ENCODE peak calls at places on chromosomes 3 and 15, in eight cellular contexts. F is hepatocyte, C is A673, S is uterus, D is upper lobe of right lung, Z is astrocyte, E is PC-9, Y is sigmoid colon. N is an unnamed sample.

GRCh38 chr15:78075490-78076230 is 1.9 kb downstream of the TBC1D2B start:
- DNase-seq in Y (peak; percentile 86), S (peak; percentile 52), E (no peak), C (peak; percentile 68), D (no peak), F (peak; percentile 82), Z (peak; percentile 89), N (peak; percentile 46)

GRCh38 chr3:120169407-120169806 is 75.2 kb upstream of the GSK3B start:
- DNase-seq in Z (no peak), E (no peak), C (no peak), Y (no peak), S (no peak), D (no peak), F (no peak), N (no peak)

GRCh38 chr15:34999906-35000305 is 11.8 kb upstream of the ZNF770 start:
- DNase-seq in Z (no peak), Y (no peak), D (no peak), C (no peak), S (no peak), F (no peak), E (no peak), N (no peak)

GRCh38 chr3:65234499-65234898 is 546.7 kb upstream of the ADAMTS9 start:
- DNase-seq in D (no peak), Y (no peak), S (no peak), F (no peak), E (no peak), Z (no peak), C (no peak), N (no peak)

GRCh38 chr15:62833671-62834070 is 208.9 kb upstream of the TPM1 start:
- DNase-seq in D (no peak), C (no peak), S (no peak), Y (no peak), Z (no peak), E (no peak), F (peak; percentile 54), N (no peak)

GRCh38 chr15:77901921-77902750 is 175.4 kb downstream of the TBC1D2B start:
- DNase-seq in Y (peak; percentile 55), E (no peak), D (peak; percentile 38), S (peak; percentile 5), Z (no peak), F (no peak), C (no peak), N (no peak)

GRCh38 chr15:60799885-60800728 is 321.2 kb upstream of the ICE2 start:
- DNase-seq in Y (no peak), Z (peak; percentile 37), C (no peak), D (no peak), E (no peak), S (no peak), F (no peak), N (no peak)

GRCh38 chr3:50623840-50624474 is 7.0 kb downstream of the MAPKAPK3 start:
- DNase-seq in Z (no peak), C (no peak), Y (no peak), E (no peak), S (no peak), D (no peak), F (no peak), N (no peak)

GRCh38 chr15:39315200-39315599 is 265.7 kb upstream of the THBS1 start:
- DNase-seq in S (no peak), D (no peak), Y (no peak), Z (no peak), E (no peak), F (no peak), C (no peak), N (no peak)

GRCh38 chr15:36415643-36416042 is 163.8 kb upstream of the CDIN1 start:
- DNase-seq in C (no peak), S (no peak), Y (no peak), E (no peak), Z (peak; percentile 75), F (peak; percentile 48), D (no peak), N (no peak)

GRCh38 chr3:123336001-123336400 is 112.9 kb downstream of the ADCY5 start:
- DNase-seq in Y (peak; percentile 47), C (no peak), D (no peak), F (no peak), S (no peak), Z (no peak), E (no peak), N (no peak)

GRCh38 chr3:72300621-72301020 is 515.7 kb upstream of the PROK2 start:
- DNase-seq in Y (no peak), Z (no peak), S (no peak), F (no peak), D (no peak), C (no peak), E (no peak), N (no peak)

GRCh38 chr3:159669024-159669476 is 319.6 kb upstream of the IL12A start:
- DNase-seq in D (no peak), Z (peak; percentile 44), F (peak; percentile 58), S (no peak), C (peak; percentile 10), E (no peak), Y (no peak), N (no peak)

GRCh38 chr3:9794400-9794799 is 1.5 kb downstream of the ARPC4 start:
- DNase-seq in Z (no peak), S (no peak), F (no peak), Y (no peak), D (no peak), C (no peak), E (no peak), N (no peak)

GRCh38 chr3:25849101-25849500 is 59.2 kb downstream of the OXSM start:
- DNase-seq in E (no peak), S (no peak), D (no peak), F (no peak), Z (no peak), Y (no peak), C (no peak), N (no peak)

GRCh38 chr3:191246628-191247027 is 47.6 kb downstream of the OSTN start:
- DNase-seq in S (no peak), Z (peak; percentile 85), F (peak; percentile 33), C (peak; percentile 63), E (peak; percentile 86), Y (no peak), D (no peak), N (no peak)

GRCh38 chr3:88114878-88115549 is 34.7 kb upstream of the C3orf38 start:
- DNase-seq in E (no peak), F (no peak), Z (no peak), C (no peak), S (no peak), Y (no peak), D (no peak), N (no peak)

GRCh38 chr3:56131976-56132590 is 336.2 kb downstream of the ERC2 start:
- DNase-seq in C (peak; percentile 33), S (peak; percentile 17), F (peak; percentile 76), Z (peak; percentile 93), E (peak; percentile 85), D (no peak), Y (peak; percentile 69), N (no peak)

DNA sequence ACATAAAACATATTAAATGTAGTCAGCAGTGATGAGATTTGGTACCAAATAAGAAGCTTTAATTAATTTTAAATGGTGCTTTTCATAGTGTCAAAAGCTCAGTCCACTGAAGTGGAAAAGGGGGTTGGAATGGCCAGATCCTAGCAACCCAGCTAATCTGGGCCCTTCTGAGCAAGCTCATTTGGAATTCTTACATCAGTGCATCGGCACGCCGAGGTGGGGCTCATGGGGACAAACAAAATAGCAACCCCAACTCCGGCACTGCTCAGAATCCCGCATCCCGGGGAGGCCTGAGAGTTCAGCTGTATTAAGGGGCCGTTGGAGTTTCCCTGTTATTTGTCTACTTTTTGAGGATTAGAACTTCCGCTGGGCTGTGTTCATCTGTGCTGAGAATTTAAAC is 526.4 kb downstream of the SOX2 start:
- DNase-seq in C (no peak), D (no peak), Z (peak; percentile 80), Y (peak; percentile 65), F (no peak), E (peak; percentile 10), S (no peak), N (no peak)
- TF ChIP-seq CTCF in C (no peak), D (no peak), Z (no peak), Y (no peak), F (no peak), E (no peak), S (no peak), N (no peak)

GRCh38 chr3:144363856-144364255 is 392.2 kb downstream of the DIPK2A start:
- DNase-seq in Z (no peak), Y (no peak), E (no peak), F (no peak), D (no peak), S (no peak), C (no peak), N (no peak)
- H3K9me3 ChIP-seq in Z (no peaks in the 10 kb centered on the region), Y (no peaks in the 10 kb centered on the region), E (peaks cover 9% of the 10 kb centered on the region), F (no peaks in the 10 kb centered on the region), D (peaks cover 9% of the 10 kb centered on the region), S (no peaks in the 10 kb centered on the region), C (no peaks in the 10 kb centered on the region), N (no peaks in the 10 kb centered on the region)

GRCh38 chr3:128067481-128067880 is 15.2 kb downstream of the SEC61A1 start:
- DNase-seq in D (no peak), Y (no peak), C (no peak), E (no peak), Z (no peak), S (no peak), F (no peak), N (no peak)

GRCh38 chr3:128066111-128066510 is 13.9 kb downstream of the SEC61A1 start:
- DNase-seq in Y (no peak), C (no peak), F (no peak), S (no peak), D (no peak), E (no peak), Z (no peak), N (no peak)

GRCh38 chr3:128069271-128069670 is 17.0 kb downstream of the SEC61A1 start:
- DNase-seq in D (peak; percentile 51), F (no peak), Z (no peak), S (no peak), C (no peak), Y (no peak), E (no peak), N (no peak)

GRCh38 chr3:128070898-128071591 is 18.8 kb downstream of the SEC61A1 start:
- DNase-seq in Y (no peak), C (no peak), E (no peak), F (no peak), Z (no peak), S (no peak), D (peak; percentile 45), N (no peak)

GRCh38 chr3:128068156-128068620 is 16.0 kb downstream of the SEC61A1 start:
- DNase-seq in D (peak; percentile 55), E (no peak), S (no peak), F (peak; percentile 55), C (peak; percentile 75), Z (no peak), Y (no peak), N (no peak)
- TF ChIP-seq CTCF in D (peak; percentile 52), E (peak; percentile 76), S (peak; percentile 34), F (peak; percentile 47), C (peak; percentile 74), Z (peak; percentile 54), Y (no peak), N (peak; percentile 47)

DNA sequence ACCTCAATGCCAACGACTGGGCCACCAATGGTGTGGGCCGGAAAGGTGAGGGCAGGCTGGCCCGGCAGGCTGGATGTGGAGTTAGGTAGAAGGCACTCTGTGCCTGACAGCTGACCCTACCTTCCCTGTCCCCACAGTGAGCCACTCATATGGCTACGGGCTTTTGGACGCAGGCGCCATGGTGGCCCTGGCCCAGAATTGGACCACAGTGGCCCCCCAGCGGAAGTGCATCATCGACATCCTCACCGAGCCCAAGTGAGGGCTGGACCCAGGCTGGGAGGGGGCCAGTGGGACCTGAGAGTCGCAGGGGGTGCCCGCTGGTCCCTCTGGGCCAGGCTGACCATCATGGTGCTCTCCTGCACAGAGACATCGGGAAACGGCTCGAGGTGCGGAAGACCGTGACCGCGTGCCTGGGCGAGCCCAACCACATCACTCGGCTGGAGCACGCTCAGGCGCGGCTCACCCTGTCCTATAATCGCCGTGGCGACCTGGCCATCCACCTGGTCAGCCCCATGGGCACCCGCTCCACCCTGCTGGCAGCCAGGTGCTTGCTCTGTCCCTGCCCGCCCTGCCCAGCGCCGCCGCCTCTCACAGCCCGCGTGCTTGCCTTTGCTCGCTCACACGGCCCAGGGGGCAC is 4.5 kb upstream of the FES start:
- DNase-seq in Y (no peak), C (no peak), Z (no peak), E (no peak), S (no peak), D (peak; percentile 65), F (no peak), N (peak; percentile 49)
- H3K9me3 ChIP-seq in Y (no peaks in the 10 kb centered on the region), C (no peaks in the 10 kb centered on the region), Z (no peaks in the 10 kb centered on the region), E (no peaks in the 10 kb centered on the region), S (no peaks in the 10 kb centered on the region), D (no peaks in the 10 kb centered on the region), F (no peaks in the 10 kb centered on the region), N (no peaks in the 10 kb centered on the region)